ENCODE peak calls at places on chromosome 16, in nine cellular contexts. S, N, A, I, Q, E, Y, R and C are unnamed samples.

GRCh38 chr16:17160285-17160854 is 310.4 kb downstream of the XYLT1 start:
- DNase-seq in S (no peak), N (no peak), A (no peak), I (no peak), Q (no peak), E (no peak), Y (no peak), R (no peak), C (no peak)

GRCh38 chr16:4190934-4191333 is 50.9 kb downstream of the SRL start:
- DNase-seq in S (no peak), N (no peak), A (no peak), I (no peak), Q (no peak), E (no peak), Y (no peak), R (no peak), C (no peak)

GRCh38 chr16:12719972-12720371 is 83.7 kb downstream of the CPPED1 start:
- DNase-seq in S (no peak), N (no peak), A (no peak), I (no peak), Q (no peak), E (no peak), Y (no peak), R (no peak), C (no peak)

GRCh38 chr16:49455181-49455990 is 81.8 kb downstream of the C16orf78 start:
- DNase-seq in S (peak), N (no peak), A (no peak), I (no peak), Q (peak), E (no peak), Y (no peak), R (no peak), C (no peak)

GRCh38 chr16:1109648-1110047 is 13.6 kb upstream of the C1QTNF8 start:
- DNase-seq in S (no peak), N (no peak), A (no peak), I (no peak), Q (no peak), E (no peak), Y (no peak), R (no peak), C (no peak)

GRCh38 chr16:78800535-78800934 is 701.1 kb downstream of the WWOX start:
- DNase-seq in S (no peak), N (no peak), A (no peak), I (no peak), Q (no peak), E (no peak), Y (no peak), R (no peak), C (no peak)

GRCh38 chr16:49463529-49463928 is 89.9 kb downstream of the C16orf78 start:
- DNase-seq in S (no peak), N (no peak), A (peak), I (peak), Q (peak), E (peak), Y (no peak), R (no peak), C (peak)

GRCh38 chr16:1296688-1297412 is 12.6 kb upstream of the UBE2I start:
- DNase-seq in S (no peak), N (peak), A (no peak), I (peak), Q (no peak), E (no peak), Y (peak), R (no peak), C (no peak)

GRCh38 chr16:70661918-70662641 is 15.7 kb downstream of the IL34 start:
- DNase-seq in S (peak), N (peak), A (no peak), I (no peak), Q (peak), E (no peak), Y (no peak), R (no peak), C (no peak)

GRCh38 chr16:15966420-15967222 is 17.2 kb downstream of the ABCC1 start:
- DNase-seq in S (no peak), N (peak), A (no peak), I (no peak), Q (no peak), E (no peak), Y (peak), R (peak), C (no peak)

GRCh38 chr16:30482366-30482765 is 9.8 kb downstream of the ITGAL start:
- DNase-seq in S (no peak), N (no peak), A (no peak), I (no peak), Q (no peak), E (no peak), Y (no peak), R (no peak), C (no peak)

GRCh38 chr16:11460820-11461594 is 115.7 kb downstream of the RMI2 start:
- DNase-seq in S (no peak), N (no peak), A (no peak), I (no peak), Q (no peak), E (no peak), Y (no peak), R (no peak), C (no peak)

GRCh38 chr16:25614836-25615235 is 76.9 kb upstream of the HS3ST4 start:
- DNase-seq in S (no peak), N (no peak), A (no peak), I (no peak), Q (no peak), E (no peak), Y (no peak), R (no peak), C (no peak)

GRCh38 chr16:1380195-1380594 is 28.5 kb downstream of the GNPTG start:
- DNase-seq in S (no peak), N (no peak), A (no peak), I (no peak), Q (no peak), E (no peak), Y (no peak), R (no peak), C (no peak)

GRCh38 chr16:84339316-84339715 is 29.0 kb upstream of the ATP2C2 start:
- DNase-seq in S (peak), N (no peak), A (no peak), I (no peak), Q (no peak), E (no peak), Y (no peak), R (no peak), C (no peak)

GRCh38 chr16:4800290-4801041 is 2.0 kb downstream of the ROGDI start:
- DNase-seq in S (no peak), N (no peak), A (no peak), I (peak), Q (no peak), E (no peak), Y (peak), R (no peak), C (no peak)

GRCh38 chr16:15639061-15639568 is 3.8 kb downstream of the MARF1 start:
- DNase-seq in S (no peak), N (no peak), A (no peak), I (no peak), Q (no peak), E (peak), Y (no peak), R (no peak), C (no peak)

GRCh38 chr16:89615596-89616090 is 2.2 kb downstream of the DPEP1 start:
- DNase-seq in S (no peak), N (no peak), A (no peak), I (peak), Q (no peak), E (peak), Y (no peak), R (no peak), C (no peak)

GRCh38 chr16:10385725-10386516 is at the start of gene ATF7IP2:
- DNase-seq in S (peak), N (peak), A (peak), I (peak), Q (peak), E (peak), Y (peak), R (peak), C (peak)

GRCh38 chr16:68411086-68411485 is 37.2 kb downstream of the SMPD3 start:
- DNase-seq in S (peak), N (no peak), A (no peak), I (no peak), Q (no peak), E (no peak), Y (no peak), R (no peak), C (no peak)

GRCh38 chr16:53502331-53503269 is at the start of gene AKTIP:
- DNase-seq in S (peak), N (peak), A (peak), I (peak), Q (peak), E (peak), Y (peak), R (no peak), C (peak)

GRCh38 chr16:53999841-54000240 is 286.7 kb downstream of the IRX3 start:
- DNase-seq in S (no peak), N (peak), A (no peak), I (no peak), Q (no peak), E (no peak), Y (no peak), R (no peak), C (no peak)

GRCh38 chr16:15792563-15792971 is 64.3 kb downstream of the MYH11 start:
- DNase-seq in S (peak), N (no peak), A (no peak), I (no peak), Q (peak), E (no peak), Y (no peak), R (no peak), C (no peak)

GRCh38 chr16:82653550-82654511 is 27.1 kb downstream of the CDH13 start:
- DNase-seq in S (no peak), N (peak), A (peak), I (no peak), Q (peak), E (peak), Y (peak), R (peak), C (peak)

GRCh38 chr16:29678691-29679267 is at the start of gene QPRT:
- DNase-seq in S (no peak), N (peak), A (no peak), I (peak), Q (peak), E (no peak), Y (no peak), R (no peak), C (no peak)

GRCh38 chr16:49748322-49748721 is 107.6 kb downstream of the ZNF423 start:
- DNase-seq in S (no peak), N (no peak), A (no peak), I (no peak), Q (peak), E (no peak), Y (no peak), R (no peak), C (no peak)

GRCh38 chr16:22232277-22233049 is 26.4 kb downstream of the EEF2K start:
- DNase-seq in S (no peak), N (peak), A (no peak), I (peak), Q (no peak), E (no peak), Y (peak), R (no peak), C (no peak)

GRCh38 chr16:66878067-66878466 is 2.2 kb upstream of the PDP2 start:
- DNase-seq in S (peak), N (no peak), A (no peak), I (no peak), Q (no peak), E (no peak), Y (no peak), R (no peak), C (no peak)

GRCh38 chr16:67516296-67517177 is 12.1 kb upstream of the RIPOR1 start:
- DNase-seq in S (no peak), N (no peak), A (no peak), I (no peak), Q (no peak), E (no peak), Y (peak), R (no peak), C (no peak)

GRCh38 chr16:66858740-66859396 is 14.7 kb downstream of the CA7 start:
- DNase-seq in S (peak), N (no peak), A (no peak), I (peak), Q (no peak), E (no peak), Y (no peak), R (no peak), C (no peak)

GRCh38 chr16:72561-73537 is at the start of gene RHBDF1:
- DNase-seq in S (peak), N (no peak), A (no peak), I (peak), Q (peak), E (no peak), Y (peak), R (no peak), C (no peak)

GRCh38 chr16:31695667-31696066 is 168.0 kb downstream of the AHSP start:
- DNase-seq in S (no peak), N (no peak), A (peak), I (no peak), Q (no peak), E (peak), Y (no peak), R (no peak), C (peak)

GRCh38 chr16:83701494-83701893 is 106.3 kb upstream of the HSBP1 start:
- DNase-seq in S (no peak), N (peak), A (no peak), I (no peak), Q (no peak), E (no peak), Y (peak), R (peak), C (no peak)

GRCh38 chr16:57537194-57537505 is 779 bp upstream of the CCDC102A start:
- DNase-seq in S (no peak), N (no peak), A (no peak), I (no peak), Q (no peak), E (no peak), Y (no peak), R (no peak), C (peak)
- H3K27ac ChIP-seq in S (no peak), N (no peak), A (peak), I (no peak), Q (peak), E (peak), Y (no peak), R (no peak), C (peak)

GRCh38 chr16:14056970-14057369 is 14.1 kb upstream of the MRTFB start:
- DNase-seq in S (no peak), N (peak), A (no peak), I (no peak), Q (no peak), E (no peak), Y (no peak), R (no peak), C (no peak)
- H3K27ac ChIP-seq in S (peak), N (no peak), A (no peak), I (no peak), Q (peak), E (no peak), Y (no peak), R (no peak), C (no peak)

GRCh38 chr16:8619671-8620370 is 1.7 kb upstream of the METTL22 start:
- DNase-seq in S (no peak), N (no peak), A (no peak), I (no peak), Q (no peak), E (no peak), Y (no peak), R (no peak), C (no peak)

GRCh38 chr16:8620535-8620934 is 963 bp upstream of the METTL22 start:
- DNase-seq in S (no peak), N (no peak), A (no peak), I (no peak), Q (no peak), E (no peak), Y (peak), R (no peak), C (no peak)

GRCh38 chr16:8621572-8622314 is at the start of gene METTL22:
- DNase-seq in S (peak), N (peak), A (peak), I (peak), Q (peak), E (peak), Y (peak), R (peak), C (peak)

GRCh38 chr16:8622315-8622656 is 788 bp downstream of the METTL22 start:
- DNase-seq in S (no peak), N (no peak), A (no peak), I (no peak), Q (no peak), E (no peak), Y (no peak), R (no peak), C (peak)

DNA sequence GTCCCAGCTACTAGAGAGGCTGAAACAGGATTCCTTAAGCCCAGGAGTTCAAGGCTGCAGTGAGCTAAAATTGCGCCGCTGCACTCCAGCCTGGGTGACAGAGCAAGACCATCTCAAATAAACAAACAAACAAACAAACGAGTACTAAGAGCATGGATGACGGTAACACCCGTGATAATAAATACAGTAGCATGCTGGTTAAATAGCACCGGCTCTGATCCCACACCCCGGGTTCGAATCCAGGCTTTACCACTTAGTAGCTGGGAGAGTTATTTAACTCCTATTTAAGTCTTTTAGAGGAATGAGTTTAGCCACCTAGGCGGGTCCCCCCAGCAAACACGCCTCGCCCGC is 302 bp upstream of the METTL22 start:
- DNase-seq in S (no peak), N (no peak), A (no peak), I (no peak), Q (no peak), E (no peak), Y (no peak), R (no peak), C (no peak)
- H3K27ac ChIP-seq in S (no peak), N (no peak), A (peak), I (peak), Q (peak), E (no peak), Y (peak), R (no peak), C (peak)

GRCh38 chr16:85608887-85609286 is 4.2 kb upstream of the GSE1 start:
- DNase-seq in S (no peak), N (no peak), A (no peak), I (no peak), Q (no peak), E (no peak), Y (no peak), R (no peak), C (no peak)

GRCh38 chr16:85608515-85608885 is 4.6 kb upstream of the GSE1 start:
- DNase-seq in S (no peak), N (no peak), A (no peak), I (no peak), Q (no peak), E (no peak), Y (no peak), R (no peak), C (no peak)

GRCh38 chr16:85610446-85611204 is 2.5 kb upstream of the GSE1 start:
- DNase-seq in S (peak), N (peak), A (peak), I (peak), Q (peak), E (peak), Y (peak), R (peak), C (peak)

GRCh38 chr16:85610059-85610445 is 3.1 kb upstream of the GSE1 start:
- DNase-seq in S (no peak), N (no peak), A (no peak), I (peak), Q (no peak), E (no peak), Y (no peak), R (no peak), C (no peak)

GRCh38 chr16:85609539-85609938 is 3.6 kb upstream of the GSE1 start:
- DNase-seq in S (no peak), N (no peak), A (no peak), I (no peak), Q (no peak), E (no peak), Y (no peak), R (no peak), C (no peak)
- H3K27ac ChIP-seq in S (no peak), N (no peak), A (no peak), I (peak), Q (no peak), E (no peak), Y (peak), R (no peak), C (no peak)

GRCh38 chr16:46686815-46687473 is 2.0 kb downstream of the VPS35 start:
- DNase-seq in S (no peak), N (no peak), A (no peak), I (no peak), Q (no peak), E (no peak), Y (no peak), R (no peak), C (no peak)
- H3K27ac ChIP-seq in S (no peak), N (no peak), A (no peak), I (no peak), Q (no peak), E (no peak), Y (no peak), R (no peak), C (no peak)

GRCh38 chr16:56684256-56684925 is 2.1 kb downstream of the MT1X start:
- DNase-seq in S (no peak), N (no peak), A (no peak), I (no peak), Q (peak), E (no peak), Y (no peak), R (no peak), C (no peak)
- H3K27ac ChIP-seq in S (peak), N (no peak), A (no peak), I (no peak), Q (peak), E (no peak), Y (peak), R (no peak), C (no peak)

GRCh38 chr16:3066440-3066748 is 954 bp downstream of the IL32 start:
- DNase-seq in S (no peak), N (no peak), A (no peak), I (no peak), Q (no peak), E (no peak), Y (no peak), R (no peak), C (no peak)

GRCh38 chr16:3065742-3066439 is 451 bp downstream of the IL32 start:
- DNase-seq in S (no peak), N (no peak), A (no peak), I (peak), Q (no peak), E (no peak), Y (no peak), R (no peak), C (no peak)

GRCh38 chr16:3065069-3065741 is at the start of gene IL32:
- DNase-seq in S (no peak), N (peak), A (peak), I (peak), Q (peak), E (peak), Y (peak), R (peak), C (peak)

GRCh38 chr16:3068486-3068885 is 3.0 kb downstream of the IL32 start:
- DNase-seq in S (no peak), N (no peak), A (no peak), I (no peak), Q (no peak), E (no peak), Y (no peak), R (no peak), C (peak)

GRCh38 chr16:3067929-3068288 is 2.5 kb downstream of the IL32 start:
- DNase-seq in S (no peak), N (no peak), A (no peak), I (no peak), Q (no peak), E (no peak), Y (no peak), R (no peak), C (no peak)
- H3K27ac ChIP-seq in S (no peak), N (no peak), A (peak), I (peak), Q (no peak), E (peak), Y (no peak), R (no peak), C (peak)

GRCh38 chr16:87778830-87779579 is 13.2 kb upstream of the KLHDC4 start:
- DNase-seq in S (peak), N (peak), A (peak), I (peak), Q (peak), E (peak), Y (peak), R (peak), C (peak)
- H3K27ac ChIP-seq in S (no peak), N (peak), A (no peak), I (no peak), Q (peak), E (no peak), Y (peak), R (peak), C (no peak)